ENCODE peak calls at places on chromosomes 4 and X, in four cellular contexts. G, S, F and R are unnamed samples.

GRCh38 chrX:112687189-112687691 is 7.5 kb upstream of the LHFPL1 start:
- DNase-seq in S (no peak), F (no peak), G (no peak), R (no peak)

GRCh38 chr4:164716901-164717300 is 37.0 kb upstream of the SMIM31 start:
- DNase-seq in F (no peak), G (peak; percentile 1), S (no peak), R (no peak)

GRCh38 chr4:26299254-26299882 is 21.4 kb upstream of the RBPJ start:
- DNase-seq in F (no peak), G (no peak), S (no peak), R (no peak)

GRCh38 chrX:47958943-47959342 is 44.8 kb downstream of the ZNF182 start:
- DNase-seq in G (peak; percentile 41), S (no peak), F (no peak), R (no peak)

GRCh38 chrX:75957107-75957610 is 172.1 kb upstream of the MAGEE2 start:
- DNase-seq in G (no peak), F (no peak), S (no peak), R (no peak)

GRCh38 chr4:153117554-153117953 is 86.7 kb upstream of the TRIM2 start:
- DNase-seq in F (no peak), G (no peak), S (no peak), R (no peak)

GRCh38 chr4:87949961-87950360 is 25.6 kb upstream of the SPP1 start:
- DNase-seq in G (no peak), S (no peak), F (no peak), R (no peak)

GRCh38 chrX:123846598-123847038 is 13.2 kb upstream of the XIAP start:
- DNase-seq in F (no peak), G (peak; percentile 64), S (no peak), R (no peak)

GRCh38 chr4:67291639-67292038 is 253.7 kb downstream of the CENPC start:
- DNase-seq in F (no peak), G (no peak), S (no peak), R (no peak)

GRCh38 chr4:161894493-161895167 is 269.2 kb downstream of the FSTL5 start:
- DNase-seq in F (no peak), G (no peak), S (no peak), R (no peak)

GRCh38 chrX:51568586-51568985 is 50.1 kb downstream of the CENPVL3 start:
- DNase-seq in F (no peak), G (no peak), S (no peak), R (no peak)

GRCh38 chr4:98969813-98970212 is 25.7 kb upstream of the METAP1 start:
- DNase-seq in S (no peak), F (no peak), G (no peak), R (no peak)

GRCh38 chrX:38275615-38276014 is 51.7 kb downstream of the RPGR start:
- DNase-seq in S (peak; percentile 27), F (peak; percentile 13), G (no peak), R (no peak)

GRCh38 chr4:8719421-8719820 is 126.9 kb downstream of the CPZ start:
- DNase-seq in S (no peak), G (no peak), F (no peak), R (no peak)

GRCh38 chrX:154542723-154543424 is 3.8 kb downstream of the G6PD start:
- DNase-seq in G (no peak), S (no peak), F (no peak), R (no peak)

GRCh38 chr4:41365726-41366125 is 109.0 kb downstream of the UCHL1 start:
- DNase-seq in G (no peak), S (no peak), F (no peak), R (no peak)

GRCh38 chr4:183471960-183472708 is 27.7 kb downstream of the CDKN2AIP start:
- DNase-seq in G (peak; percentile 84), F (peak; percentile 8), S (peak; percentile 36), R (peak; percentile 27)
- TF ChIP-seq EGR1 in G (no peak), F (no peak), S (no peak), R (no peak)

GRCh38 chrX:109842611-109843010 is 109.6 kb upstream of the ACSL4 start:
- DNase-seq in F (no peak), G (no peak), S (no peak), R (no peak)

GRCh38 chrX:109841869-109842579 is 109.0 kb upstream of the ACSL4 start:
- DNase-seq in F (no peak), S (no peak), G (peak; percentile 58), R (no peak)

GRCh38 chrX:109841257-109841656 is 108.2 kb upstream of the ACSL4 start:
- DNase-seq in S (no peak), G (no peak), F (no peak), R (no peak)

GRCh38 chrX:109840585-109840984 is 107.5 kb upstream of the ACSL4 start:
- DNase-seq in S (peak; percentile 21), F (no peak), G (peak; percentile 82), R (no peak)

GRCh38 chrX:109839694-109840358 is 106.8 kb upstream of the ACSL4 start:
- DNase-seq in S (peak; percentile 10), G (peak; percentile 75), F (no peak), R (peak; percentile 44)
- TF ChIP-seq EGR1 in S (no peak), G (no peak), F (no peak), R (no peak)

DNA sequence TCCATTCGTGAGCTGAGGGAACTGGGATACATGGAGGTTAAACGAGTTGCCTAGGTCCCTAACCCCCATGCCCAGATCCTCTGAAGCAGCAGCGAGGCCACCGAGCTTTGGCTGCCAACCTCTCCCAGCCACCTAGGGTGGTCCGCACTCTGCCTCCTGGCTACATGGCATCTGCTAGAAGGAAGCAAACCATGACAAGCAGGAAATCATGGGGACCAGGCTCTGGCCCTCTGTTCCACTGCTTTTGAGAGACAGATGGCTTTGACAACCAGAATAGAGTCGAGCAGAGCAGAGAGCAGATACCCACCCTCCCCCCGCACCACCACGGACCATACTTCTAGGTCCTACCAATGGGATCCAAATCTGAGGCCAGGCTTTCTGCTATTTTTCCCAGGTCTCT is 37.5 kb upstream of the NKRF start:
- DNase-seq in S (no peak), G (no peak), F (no peak), R (no peak)
- TF ChIP-seq EGR1 in S (no peak), G (no peak), F (no peak), R (no peak)

DNA sequence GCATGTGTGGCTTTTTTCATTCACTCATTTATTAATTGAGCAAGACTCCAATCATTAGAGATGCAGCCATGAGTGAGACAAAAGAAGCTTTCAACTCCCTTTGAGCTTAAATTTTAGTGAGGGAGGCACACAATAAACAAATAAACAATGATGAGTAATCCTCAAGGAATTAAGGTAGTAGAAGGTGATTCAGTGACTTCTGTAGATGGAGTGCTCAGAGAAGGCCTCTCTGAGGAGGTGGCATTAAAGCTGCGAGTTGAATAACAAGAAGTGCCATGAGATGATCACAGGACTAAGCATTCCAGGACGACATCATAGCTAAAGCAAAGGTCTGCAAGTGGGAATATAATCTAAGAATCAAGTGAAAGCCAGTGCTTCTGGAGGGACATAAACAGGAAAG is 77.6 kb downstream of the NWD2 start:
- DNase-seq in G (no peak), F (no peak), S (no peak), R (no peak)
- TF ChIP-seq EGR1 in G (no peak), F (no peak), S (no peak), R (no peak)

GRCh38 chrX:150094996-150095395 is 156.7 kb upstream of the EOLA2 start:
- DNase-seq in G (no peak), S (no peak), F (no peak), R (no peak)

GRCh38 chrX:150100261-150100660 is 162.0 kb upstream of the EOLA2 start:
- DNase-seq in S (no peak), G (no peak), F (no peak), R (no peak)

GRCh38 chrX:150094375-150094774 is 156.1 kb upstream of the EOLA2 start:
- DNase-seq in G (no peak), S (no peak), F (no peak), R (no peak)

DNA sequence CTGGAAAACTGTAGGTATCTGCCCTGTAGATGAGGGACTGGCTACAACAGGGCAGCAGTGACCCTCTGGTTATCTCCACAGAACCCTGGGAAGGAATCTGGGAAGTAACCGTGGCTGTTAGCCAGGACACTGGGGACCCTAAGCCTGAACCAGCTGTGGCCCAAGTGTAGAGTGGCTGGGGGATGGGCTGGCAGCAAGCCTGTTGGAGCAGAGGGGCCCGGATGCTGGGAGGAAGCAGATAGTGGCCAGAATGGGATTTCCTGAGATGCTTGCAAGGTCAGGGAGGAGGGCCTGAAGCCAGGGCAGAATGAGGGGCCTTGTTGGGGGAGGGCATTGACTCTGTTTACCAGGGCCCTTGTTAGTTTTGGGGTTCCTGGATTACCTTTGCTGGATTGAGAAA is 161.0 kb upstream of the EOLA2 start:
- DNase-seq in G (no peak), S (no peak), F (no peak), R (no peak)
- TF ChIP-seq EGR1 in G (no peak), S (no peak), F (no peak), R (no peak)

DNA sequence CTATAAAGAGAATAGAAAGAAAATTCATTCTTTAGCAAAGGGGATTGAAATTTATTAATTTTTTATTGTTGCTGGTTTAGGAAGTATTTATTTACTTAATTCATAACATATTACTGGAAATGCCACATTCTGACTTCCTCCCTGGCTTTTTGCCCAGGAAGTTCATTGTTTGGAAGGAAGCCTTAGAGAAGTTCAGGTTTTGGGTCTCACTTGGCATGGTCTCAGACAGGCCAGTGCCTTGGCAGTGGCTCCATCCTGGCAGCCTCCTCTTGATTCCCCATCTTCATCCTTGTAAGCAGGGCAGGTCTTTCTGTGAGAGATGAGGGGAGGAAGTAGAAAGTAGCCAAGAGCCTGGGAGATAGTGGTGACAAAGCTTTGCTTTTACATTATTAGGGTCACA is 50.5 kb downstream of the IL15 start:
- DNase-seq in F (no peak), S (peak; percentile 7), G (no peak), R (no peak)
- TF ChIP-seq EGR1 in F (no peak), S (no peak), G (no peak), R (no peak)

GRCh38 chr4:102868782-102869568 is at the start of gene CISD2:
- DNase-seq in G (peak; percentile 95), S (peak; percentile 82), F (peak; percentile 80), R (peak; percentile 66)

GRCh38 chr4:102871772-102872171 is 3.0 kb downstream of the CISD2 start:
- DNase-seq in F (no peak), S (no peak), G (peak; percentile 38), R (no peak)

GRCh38 chr4:102869569-102870227 is 906 bp downstream of the CISD2 start:
- DNase-seq in G (no peak), S (no peak), F (no peak), R (no peak)

GRCh38 chr4:102867278-102868152 is 1.3 kb upstream of the CISD2 start:
- DNase-seq in G (peak; percentile 77), S (no peak), F (peak; percentile 34), R (no peak)

DNA sequence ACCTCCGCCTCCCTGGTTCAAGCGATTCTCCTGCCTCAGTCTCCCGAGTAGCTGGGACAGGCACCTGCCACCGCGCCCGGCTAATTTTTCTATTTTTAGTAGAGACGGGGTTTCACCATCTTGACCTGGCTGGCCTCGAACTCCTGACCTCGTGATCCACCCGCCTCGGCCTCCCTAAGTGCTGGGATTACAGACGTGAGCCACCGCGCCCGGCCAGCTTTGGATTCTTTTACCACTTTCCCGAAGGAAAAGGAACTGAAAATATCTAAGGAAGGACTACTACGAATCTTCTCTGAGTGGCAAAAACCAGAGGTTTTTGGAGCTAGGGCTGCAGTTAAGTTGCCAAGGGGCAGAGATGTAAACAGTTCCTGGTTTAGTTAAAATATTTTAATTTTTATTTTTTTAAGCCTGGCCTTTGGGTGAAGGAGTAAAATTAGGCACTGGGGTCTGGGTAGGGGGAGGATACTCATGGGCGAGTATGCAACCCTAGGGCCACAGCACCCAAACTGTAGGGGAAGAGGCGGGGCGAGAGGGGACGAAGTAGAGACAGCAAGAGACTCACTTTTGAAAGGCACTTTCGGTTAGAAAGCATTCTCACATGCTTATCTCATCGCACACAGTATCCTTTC is 525 bp upstream of the CISD2 start:
- DNase-seq in G (peak; percentile 29), S (no peak), F (no peak), R (no peak)
- TF ChIP-seq EGR1 in G (no peak), S (peak; percentile 16), F (no peak), R (no peak)